ENCODE peak calls at places on chromosomes 2 and 18, in seven cellular contexts. F, U, O, H, X, J and V are unnamed samples.

GRCh38 chr2:100956081-100956480 is 46.0 kb upstream of the RPL31 start:
- DNase-seq in F (no peak), U (no peak), O (no peak), H (no peak), X (no peak), J (no peak), V (no peak)

GRCh38 chr2:64419591-64420165 is 34.3 kb upstream of the LGALSL start:
- DNase-seq in F (no peak), U (no peak), O (no peak), H (no peak), X (no peak), J (no peak), V (no peak)

GRCh38 chr2:173451137-173451536 is 96.5 kb downstream of the CDCA7 start:
- DNase-seq in F (peak; percentile 16), U (no peak), O (no peak), H (no peak), X (no peak), J (no peak), V (no peak)

GRCh38 chr2:74221604-74222299 is 23.3 kb downstream of the MTHFD2 start:
- DNase-seq in F (no peak), U (no peak), O (no peak), H (no peak), X (no peak), J (no peak), V (no peak)

GRCh38 chr2:45585267-45585861 is 25.7 kb downstream of the SRBD1 start:
- DNase-seq in F (no peak), U (peak; percentile 19), O (peak; percentile 48), H (no peak), X (peak; percentile 37), J (peak; percentile 70), V (peak; percentile 46)

GRCh38 chr18:69447886-69448285 is 47.2 kb downstream of the DOK6 start:
- DNase-seq in F (no peak), U (no peak), O (no peak), H (no peak), X (peak; percentile 58), J (no peak), V (no peak)

GRCh38 chr2:127044977-127045654 is 61.8 kb downstream of the BIN1 start:
- DNase-seq in F (no peak), U (no peak), O (no peak), H (no peak), X (no peak), J (no peak), V (no peak)

GRCh38 chr2:196205891-196206408 is 34.6 kb upstream of the STK17B start:
- DNase-seq in F (no peak), U (no peak), O (no peak), H (no peak), X (peak; percentile 34), J (peak; percentile 79), V (no peak)

GRCh38 chr18:54254265-54254758 is 15.0 kb upstream of the POLI start:
- DNase-seq in F (no peak), U (no peak), O (no peak), H (no peak), X (peak; percentile 40), J (no peak), V (no peak)

GRCh38 chr2:215870088-215870490 is 143.3 kb downstream of the MREG start:
- DNase-seq in F (no peak), U (no peak), O (no peak), H (no peak), X (peak; percentile 68), J (no peak), V (no peak)

GRCh38 chr2:85132834-85133637 is at the start of gene TCF7L1:
- DNase-seq in F (peak; percentile 60), U (no peak), O (peak; percentile 61), H (no peak), X (peak; percentile 91), J (no peak), V (peak; percentile 30)

GRCh38 chr2:232456296-232457120 is 555 bp downstream of the ALPI start:
- DNase-seq in F (no peak), U (no peak), O (no peak), H (no peak), X (no peak), J (no peak), V (no peak)

GRCh38 chr2:143110759-143111428 is 18.3 kb upstream of the ARHGAP15 start:
- DNase-seq in F (peak; percentile 71), U (peak; percentile 9), O (peak; percentile 58), H (peak; percentile 19), X (peak; percentile 63), J (peak; percentile 55), V (peak; percentile 61)

GRCh38 chr2:157302492-157303099 is 23.0 kb downstream of the ERMN start:
- DNase-seq in F (peak; percentile 10), U (no peak), O (peak; percentile 82), H (peak; percentile 32), X (peak; percentile 33), J (peak; percentile 49), V (peak; percentile 84)

GRCh38 chr18:77103991-77104521 is 28.5 kb downstream of the MBP start:
- DNase-seq in F (no peak), U (no peak), O (no peak), H (no peak), X (peak; percentile 41), J (no peak), V (no peak)

GRCh38 chr2:16568998-16569397 is 96.6 kb downstream of the CYRIA start:
- DNase-seq in F (no peak), U (no peak), O (no peak), H (no peak), X (peak; percentile 40), J (no peak), V (no peak)

GRCh38 chr2:219277703-219278654 is 1.2 kb upstream of the DNAJB2 start:
- DNase-seq in F (peak; percentile 82), U (no peak), O (peak; percentile 90), H (peak; percentile 85), X (peak; percentile 73), J (peak; percentile 50), V (peak; percentile 89)

GRCh38 chr2:226554726-226555125 is 244.9 kb downstream of the IRS1 start:
- DNase-seq in F (no peak), U (no peak), O (no peak), H (no peak), X (peak; percentile 21), J (no peak), V (no peak)

GRCh38 chr18:34491719-34492118 is 218.4 kb upstream of the DTNA start:
- DNase-seq in F (no peak), U (no peak), O (no peak), H (no peak), X (no peak), J (no peak), V (no peak)

GRCh38 chr2:18520605-18521031 is 39.8 kb downstream of the RDH14 start:
- DNase-seq in F (peak; percentile 77), U (no peak), O (peak; percentile 83), H (peak; percentile 66), X (peak; percentile 65), J (peak; percentile 26), V (peak; percentile 87)

GRCh38 chr2:83650897-83651296 is 808.2 kb downstream of the SUCLG1 start:
- DNase-seq in F (no peak), U (no peak), O (no peak), H (no peak), X (peak; percentile 3), J (no peak), V (no peak)

GRCh38 chr2:217434183-217434620 is 568.6 kb downstream of the TNS1 start:
- DNase-seq in F (peak; percentile 15), U (peak; percentile 93), O (peak; percentile 95), H (peak; percentile 93), X (peak; percentile 99), J (peak; percentile 80), V (peak; percentile 96)

GRCh38 chr2:226892729-226893128 is 56.9 kb downstream of the RHBDD1 start:
- DNase-seq in F (no peak), U (no peak), O (no peak), H (no peak), X (no peak), J (no peak), V (no peak)

GRCh38 chr2:29528891-29529520 is 392.4 kb downstream of the ALK start:
- DNase-seq in F (peak; percentile 21), U (no peak), O (peak; percentile 13), H (peak; percentile 30), X (peak; percentile 76), J (no peak), V (peak; percentile 28)

GRCh38 chr18:8264861-8265411 is 344.3 kb upstream of the RAB12 start:
- DNase-seq in F (no peak), U (no peak), O (peak; percentile 6), H (no peak), X (peak; percentile 33), J (no peak), V (peak; percentile 23)

GRCh38 chr2:40173276-40173675 is 278.6 kb downstream of the SLC8A1 start:
- DNase-seq in F (no peak), U (no peak), O (no peak), H (no peak), X (peak; percentile 24), J (no peak), V (no peak)

GRCh38 chr2:72147303-72147970 is at the start of gene CYP26B1:
- DNase-seq in F (no peak), U (no peak), O (no peak), H (no peak), X (no peak), J (no peak), V (no peak)

GRCh38 chr18:49645836-49646235 is 84.0 kb downstream of the LIPG start:
- DNase-seq in F (no peak), U (no peak), O (peak; percentile 59), H (no peak), X (peak; percentile 62), J (no peak), V (peak; percentile 71)

GRCh38 chr2:201773990-201774389 is 6.7 kb downstream of the ALS2 start:
- DNase-seq in F (no peak), U (no peak), O (no peak), H (no peak), X (no peak), J (no peak), V (no peak)

GRCh38 chr2:83461135-83461534 is 997.9 kb downstream of the SUCLG1 start:
- DNase-seq in F (no peak), U (no peak), O (no peak), H (no peak), X (no peak), J (no peak), V (no peak)

GRCh38 chr18:32237024-32237423 is 47.2 kb downstream of the MEP1B start:
- DNase-seq in F (no peak), U (no peak), O (no peak), H (no peak), X (no peak), J (no peak), V (no peak)

GRCh38 chr2:104140361-104140760 is 713.6 kb upstream of the POU3F3 start:
- DNase-seq in F (no peak), U (no peak), O (no peak), H (no peak), X (peak; percentile 28), J (no peak), V (no peak)

GRCh38 chr2:177204417-177204816 is 8.2 kb upstream of the HNRNPA3 start:
- DNase-seq in F (no peak), U (no peak), O (no peak), H (no peak), X (no peak), J (no peak), V (no peak)

GRCh38 chr2:240024766-240025165 is 376 bp downstream of the NDUFA10 start:
- DNase-seq in F (peak; percentile 23), U (no peak), O (no peak), H (no peak), X (no peak), J (no peak), V (peak; percentile 7)

GRCh38 chr2:237734905-237735623 is 63.5 kb upstream of the RBM44 start:
- DNase-seq in F (no peak), U (no peak), O (no peak), H (no peak), X (no peak), J (no peak), V (no peak)

GRCh38 chr2:236917164-236917563 is 168.5 kb upstream of the COPS8 start:
- DNase-seq in F (no peak), U (no peak), O (no peak), H (no peak), X (no peak), J (no peak), V (no peak)

GRCh38 chr2:212535963-212536362 is 2.6 kb downstream of the ERBB4 start:
- DNase-seq in F (no peak), U (no peak), O (peak; percentile 55), H (no peak), X (no peak), J (no peak), V (peak; percentile 61)

GRCh38 chr2:233844064-233844807 is 10.1 kb downstream of the HJURP start:
- DNase-seq in F (peak; percentile 0), U (no peak), O (no peak), H (no peak), X (no peak), J (no peak), V (no peak)